ENCODE peak calls at places on chromosomes 2 and 18, in six cellular contexts. Q is T-cell; U is NCI-H1092; I is NCI-H1417 treated with DMSO at 0.1 percent for 48 hours; S is stimulated activated CD4-positive, alpha-beta T cell treated with anti-CD3 and anti-CD28 coated beads, Interleukin-2, amount 100 ng/mL, for 24 hours; Z is AG08396. D is an unnamed sample.

GRCh38 chr2:152176113-152176714 is 651 bp upstream of the STAM2 start:
- DNase-seq in Q (no peak), U (no peak), I (no peak), S (no peak), Z (no peak), D (no peak)

GRCh38 chr2:199309973-199310372 is 147.8 kb downstream of the SATB2 start:
- DNase-seq in Q (no peak), U (peak), I (peak), S (no peak), Z (no peak), D (no peak)

GRCh38 chr2:81545626-81546025 is 1241.1 kb upstream of the LRRTM1 start:
- DNase-seq in Q (no peak), U (no peak), I (no peak), S (no peak), Z (no peak), D (no peak)

GRCh38 chr2:196925768-196926561 is 542 bp downstream of the PGAP1 start:
- DNase-seq in Q (no peak), U (peak), I (peak), S (peak), Z (peak), D (peak)

GRCh38 chr2:17636989-17637906 is 96.8 kb downstream of the VSNL1 start:
- DNase-seq in Q (no peak), U (no peak), I (no peak), S (no peak), Z (no peak), D (no peak)

GRCh38 chr2:105746177-105747080 is 1.7 kb downstream of the NCK2 start:
- DNase-seq in Q (peak), U (no peak), I (no peak), S (peak), Z (no peak), D (no peak)

GRCh38 chr2:128345436-128346165 is 26.9 kb upstream of the HS6ST1 start:
- DNase-seq in Q (no peak), U (no peak), I (no peak), S (no peak), Z (no peak), D (no peak)

GRCh38 chr2:16553222-16553621 is 112.4 kb downstream of the CYRIA start:
- DNase-seq in Q (peak), U (no peak), I (no peak), S (peak), Z (peak), D (no peak)

GRCh38 chr18:1774261-1774660 is 797.0 kb downstream of the METTL4 start:
- DNase-seq in Q (no peak), U (no peak), I (no peak), S (no peak), Z (no peak), D (no peak)

GRCh38 chr2:122515731-122516130 is 760.3 kb downstream of the TSN start:
- DNase-seq in Q (no peak), U (no peak), I (no peak), S (no peak), Z (no peak), D (no peak)

GRCh38 chr2:215660687-215661086 is 224.8 kb upstream of the FN1 start:
- DNase-seq in Q (no peak), U (no peak), I (no peak), S (no peak), Z (peak), D (peak)

GRCh38 chr2:183035954-183036669 is 2.1 kb downstream of the NCKAP1 start:
- DNase-seq in Q (no peak), U (no peak), I (no peak), S (no peak), Z (no peak), D (no peak)

GRCh38 chr18:9704233-9705118 is 3.6 kb upstream of the RAB31 start:
- DNase-seq in Q (no peak), U (no peak), I (no peak), S (no peak), Z (no peak), D (no peak)

GRCh38 chr18:62324917-62325805 is at the start of gene TNFRSF11A:
- DNase-seq in Q (peak), U (peak), I (no peak), S (peak), Z (peak), D (peak)

GRCh38 chr18:63956755-63957154 is 7.7 kb downstream of the HMSD start:
- DNase-seq in Q (no peak), U (no peak), I (no peak), S (no peak), Z (no peak), D (no peak)

GRCh38 chr2:101616411-101616810 is 81.1 kb upstream of the MAP4K4 start:
- DNase-seq in Q (no peak), U (no peak), I (no peak), S (no peak), Z (no peak), D (no peak)

GRCh38 chr2:224085246-224085645 is 46.2 kb upstream of the SERPINE2 start:
- DNase-seq in Q (no peak), U (no peak), I (no peak), S (no peak), Z (peak), D (no peak)

GRCh38 chr2:178059111-178059510 is 13.5 kb downstream of the PDE11A start:
- DNase-seq in Q (no peak), U (no peak), I (no peak), S (no peak), Z (no peak), D (no peak)

GRCh38 chr18:28511421-28511821 is 334.5 kb upstream of the CDH2 start:
- DNase-seq in Q (no peak), U (no peak), I (no peak), S (no peak), Z (no peak), D (no peak)

GRCh38 chr2:152415811-152416210 is 80.8 kb downstream of the FMNL2 start:
- DNase-seq in Q (no peak), U (no peak), I (no peak), S (no peak), Z (no peak), D (no peak)

GRCh38 chr2:165793161-165793778 is 777 bp downstream of the GALNT3 start:
- DNase-seq in Q (no peak), U (no peak), I (no peak), S (no peak), Z (no peak), D (no peak)

GRCh38 chr2:239444626-239445625 is 44.1 kb upstream of the HDAC4 start:
- DNase-seq in Q (no peak), U (no peak), I (no peak), S (no peak), Z (no peak), D (peak)

D was measured in psoas muscle.